ENCODE peak calls at places on chromosomes 13 and 19, in eight cellular contexts. G is skeletal muscle cell; P is Karpas-422; B is AG10803; X is BE2C; O is CD4-positive, CD25-positive, alpha-beta regulatory T cell; E is HL-60; Y is IMR-90. H is an unnamed sample.

GRCh38 chr13:102799544-102800144 is 725 bp downstream of the BIVM start:
- DNase-seq in E (peak; percentile 19), O (peak; percentile 14), G (no peak), B (peak; percentile 22), P (no peak), X (peak; percentile 48), Y (peak; percentile 5), H (no peak)

GRCh38 chr19:14505488-14506239 is 9.7 kb upstream of the GIPC1 start:
- DNase-seq in O (peak; percentile 73), E (peak; percentile 65), B (peak; percentile 83), Y (peak; percentile 76), G (peak; percentile 33), P (peak; percentile 86), X (peak; percentile 58), H (peak; percentile 55)

GRCh38 chr13:111115841-111116500 is 861 bp downstream of the ARHGEF7 start:
- DNase-seq in B (peak; percentile 89), O (no peak), Y (peak; percentile 87), P (no peak), E (no peak), X (no peak), G (peak; percentile 63), H (peak; percentile 66)

GRCh38 chr13:107459430-107459829 is 755.9 kb downstream of the LIG4 start:
- DNase-seq in Y (peak; percentile 85), X (no peak), O (no peak), B (peak; percentile 16), E (no peak), P (no peak), G (no peak), H (no peak)

GRCh38 chr19:16899566-16900075 is 10.8 kb downstream of the F2RL3 start:
- DNase-seq in X (peak; percentile 34), Y (no peak), P (peak; percentile 82), G (no peak), E (peak; percentile 59), B (peak; percentile 25), O (peak; percentile 58), H (peak; percentile 16)

GRCh38 chr13:40060318-40061007 is 405.0 kb downstream of the COG6 start:
- DNase-seq in E (no peak), Y (no peak), X (peak; percentile 53), P (peak; percentile 52), B (peak; percentile 89), G (peak; percentile 63), O (no peak), H (no peak)

GRCh38 chr19:29714953-29715694 is at the start of gene C19orf12:
- DNase-seq in P (peak; percentile 88), E (peak; percentile 30), Y (peak; percentile 23), O (peak; percentile 71), X (peak; percentile 84), B (peak; percentile 42), G (no peak), H (peak; percentile 66)

GRCh38 chr13:35549481-35549880 is 73.0 kb upstream of the MAB21L1 start:
- DNase-seq in Y (peak; percentile 43), O (peak; percentile 5), E (no peak), B (peak; percentile 73), G (peak; percentile 54), P (no peak), X (peak; percentile 25), H (peak; percentile 10)

GRCh38 chr13:109151255-109151654 is 521.8 kb downstream of the MYO16 start:
- DNase-seq in B (no peak), P (no peak), X (no peak), G (no peak), E (no peak), Y (no peak), O (no peak), H (no peak)

GRCh38 chr13:108682714-108683113 is 53.3 kb downstream of the MYO16 start:
- DNase-seq in B (no peak), O (no peak), X (no peak), G (no peak), P (no peak), E (no peak), Y (no peak), H (no peak)

GRCh38 chr19:49894879-49895565 is 1.7 kb downstream of the IL4I1 start:
- DNase-seq in Y (no peak), O (no peak), X (no peak), G (no peak), P (no peak), E (no peak), B (no peak), H (no peak)

GRCh38 chr19:3790209-3790734 is 4.1 kb upstream of the MATK start:
- DNase-seq in P (no peak), G (no peak), Y (no peak), B (no peak), O (no peak), E (no peak), X (no peak), H (no peak)

GRCh38 chr19:3397266-3398022 is 31.1 kb downstream of the NFIC start:
- DNase-seq in B (no peak), X (no peak), P (no peak), G (no peak), O (no peak), Y (no peak), E (no peak), H (peak; percentile 45)

GRCh38 chr19:38979867-38980266 is 4.3 kb upstream of the FBXO17 start:
- DNase-seq in G (no peak), B (no peak), X (no peak), E (no peak), Y (no peak), O (no peak), P (no peak), H (no peak)

GRCh38 chr19:51595776-51596175 is 24.7 kb downstream of the ZNF175 start:
- DNase-seq in B (no peak), P (no peak), O (no peak), G (no peak), E (peak; percentile 56), Y (no peak), X (no peak), H (no peak)

GRCh38 chr19:643736-644135 is 4.1 kb downstream of the FGF22 start:
- DNase-seq in O (no peak), B (no peak), G (no peak), X (no peak), P (no peak), Y (no peak), E (no peak), H (no peak)

GRCh38 chr19:645912-646797 is 6.5 kb downstream of the FGF22 start:
- DNase-seq in B (no peak), P (no peak), O (no peak), Y (no peak), G (no peak), E (no peak), X (peak; percentile 15), H (no peak)

GRCh38 chr19:642755-643727 is 3.4 kb downstream of the FGF22 start:
- DNase-seq in P (no peak), G (no peak), Y (no peak), O (no peak), E (no peak), B (no peak), X (no peak), H (no peak)

GRCh38 chr19:644363-644762 is 4.7 kb downstream of the FGF22 start:
- DNase-seq in O (no peak), X (no peak), B (no peak), G (no peak), Y (no peak), E (no peak), P (no peak), H (no peak)

DNA sequence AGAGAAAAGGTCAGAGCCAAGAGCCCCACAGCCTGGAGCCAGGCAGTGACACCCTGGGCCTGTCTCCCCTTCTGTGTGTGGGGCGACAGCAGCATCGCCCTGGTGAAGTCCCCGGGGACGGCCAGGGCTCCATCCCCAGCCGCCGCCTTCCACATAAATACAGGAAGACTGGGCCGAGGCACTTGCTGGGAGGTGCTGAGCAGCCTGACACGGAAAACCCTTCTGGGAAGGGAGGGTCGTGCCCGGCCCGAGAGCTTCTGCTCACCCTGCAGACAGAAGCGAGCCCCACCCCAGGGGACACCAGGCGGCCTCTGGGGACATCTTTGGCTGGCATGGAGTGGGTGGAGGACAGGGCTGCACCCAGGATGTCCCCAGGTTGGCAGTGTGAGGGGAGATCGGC is 5.1 kb downstream of the FGF22 start:
- DNase-seq in G (no peak), P (peak; percentile 53), E (no peak), X (peak; percentile 9), B (no peak), Y (no peak), O (no peak), H (no peak)
- H3K4me3 ChIP-seq in G (no peak overlapping the region), P (no peak overlapping the region), E (no peak overlapping the region), X (no peak overlapping the region), B (no peak overlapping the region), Y (no peak overlapping the region), O (no peak overlapping the region), H (no peak overlapping the region)

DNA sequence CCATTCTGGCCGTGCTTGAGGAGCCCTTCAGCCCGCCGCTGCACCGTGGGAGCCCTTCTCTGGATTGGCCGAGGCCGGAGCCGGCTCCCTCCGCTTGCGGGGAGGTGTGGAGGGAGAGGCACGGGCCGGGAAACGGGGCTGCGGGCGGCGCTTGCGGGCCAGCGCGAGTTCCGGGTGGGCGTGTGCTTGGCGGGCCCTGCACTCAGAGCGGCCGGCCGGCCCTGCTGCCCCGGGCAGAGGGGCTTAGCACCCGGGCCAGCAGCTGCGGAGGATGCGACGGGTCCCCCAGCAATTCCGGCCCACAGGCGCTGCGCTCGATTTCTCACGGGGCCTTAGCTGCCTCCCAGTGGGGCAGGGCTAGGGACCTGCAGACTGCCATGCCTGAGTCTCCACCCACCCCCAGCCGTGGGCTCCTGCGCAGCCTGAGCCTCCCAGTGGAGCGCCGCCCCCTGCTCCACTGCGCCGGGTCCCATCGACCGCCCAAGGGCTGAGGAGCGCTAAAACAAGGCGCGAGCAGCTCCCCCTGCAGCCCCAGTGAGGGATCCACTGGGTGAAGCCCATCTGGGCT is 76.5 kb downstream of the PCDH20 start:
- DNase-seq in O (no peak), P (no peak), Y (no peak), E (no peak), B (no peak), X (no peak), G (no peak), H (no peak)
- H3K4me3 ChIP-seq in O (no peak overlapping the region), P (no peak overlapping the region), Y (no peak overlapping the region), E (no peak overlapping the region), B (no peak overlapping the region), X (no peak overlapping the region), G (no peak overlapping the region), H (no peak overlapping the region)

GRCh38 chr13:93238711-93239110 is 12.1 kb downstream of the GPC6 start:
- DNase-seq in B (no peak), Y (no peak), O (no peak), X (no peak), G (no peak), E (no peak), P (no peak), H (no peak)
- H3K4me3 ChIP-seq in B (no peak overlapping the region), Y (no peak overlapping the region), O (no peak overlapping the region), X (no peak overlapping the region), G (no peak overlapping the region), E (no peak overlapping the region), P (no peak overlapping the region), H (no peak overlapping the region)

GRCh38 chr19:52748336-52748950 is 13.6 kb upstream of the ZNF611 start:
- DNase-seq in B (peak; percentile 45), Y (peak; percentile 57), G (no peak), X (no peak), E (peak; percentile 4), P (peak; percentile 91), O (peak; percentile 41), H (peak; percentile 9)
- H3K4me3 ChIP-seq in B (no peak overlapping the region), Y (no peak overlapping the region), G (no peak overlapping the region), X (no peak overlapping the region), E (no peak overlapping the region), P (no peak overlapping the region), O (no peak overlapping the region), H (no peak overlapping the region)

GRCh38 chr13:67061750-67062149 is 168.4 kb downstream of the PCDH9 start:
- DNase-seq in G (peak; percentile 37), X (no peak), Y (peak; percentile 20), E (no peak), O (no peak), B (no peak), P (no peak), H (no peak)
- H3K4me3 ChIP-seq in G (no peak overlapping the region), X (no peak overlapping the region), Y (no peak overlapping the region), E (no peak overlapping the region), O (no peak overlapping the region), B (no peak overlapping the region), P (no peak overlapping the region), H (no peak overlapping the region)

GRCh38 chr13:38667526-38668094 is 19.3 kb upstream of the FREM2 start:
- DNase-seq in G (no peak), P (no peak), Y (no peak), O (no peak), B (no peak), E (no peak), X (no peak), H (no peak)
- H3K4me3 ChIP-seq in G (no peak overlapping the region), P (no peak overlapping the region), Y (no peak overlapping the region), O (no peak overlapping the region), B (no peak overlapping the region), E (no peak overlapping the region), X (no peak overlapping the region), H (no peak overlapping the region)